ENCODE peak calls at places on chromosomes 4 and X, in six cellular contexts. One of them, this sample, is unnamed.

GRCh38 chrX:29662759-29663503 is 552.4 kb upstream of the MAGEB2 start:
- DNase-seq in anterior cingulate cortex: no peak
- DNase-seq in AG10803: peak
- DNase-seq in AG09319: peak
- DNase-seq in sciatic nerve: no peak
- DNase-seq in WERI-Rb-1: no peak
- DNase-seq in this sample: no peak

GRCh38 chr4:179116581-179116980 is 1674.3 kb upstream of the AGA start:
- DNase-seq in sciatic nerve: no peak
- DNase-seq in AG10803: no peak
- DNase-seq in anterior cingulate cortex: no peak
- DNase-seq in AG09319: no peak
- DNase-seq in WERI-Rb-1: no peak
- DNase-seq in this sample: no peak

GRCh38 chrX:74925210-74926088 is at the start of gene NEXMIF:
- DNase-seq in anterior cingulate cortex: peak
- DNase-seq in AG09319: no peak
- DNase-seq in WERI-Rb-1: peak
- DNase-seq in sciatic nerve: peak
- DNase-seq in AG10803: peak
- DNase-seq in this sample: no peak

GRCh38 chr4:14810121-14810520 is 192.2 kb upstream of the CPEB2 start:
- DNase-seq in anterior cingulate cortex: no peak
- DNase-seq in sciatic nerve: no peak
- DNase-seq in AG10803: no peak
- DNase-seq in AG09319: no peak
- DNase-seq in WERI-Rb-1: no peak
- DNase-seq in this sample: no peak

GRCh38 chr4:150229538-150229937 is 151.3 kb downstream of the DCLK2 start:
- DNase-seq in AG10803: peak
- DNase-seq in anterior cingulate cortex: no peak
- DNase-seq in AG09319: no peak
- DNase-seq in sciatic nerve: no peak
- DNase-seq in WERI-Rb-1: no peak
- DNase-seq in this sample: no peak

GRCh38 chr4:147924604-147925412 is 192.9 kb downstream of the ARHGAP10 start:
- DNase-seq in AG09319: no peak
- DNase-seq in WERI-Rb-1: peak
- DNase-seq in anterior cingulate cortex: peak
- DNase-seq in AG10803: peak
- DNase-seq in sciatic nerve: no peak
- DNase-seq in this sample: no peak

GRCh38 chrX:48626401-48627298 is 29.4 kb downstream of the WDR13 start:
- DNase-seq in WERI-Rb-1: no peak
- DNase-seq in sciatic nerve: no peak
- DNase-seq in anterior cingulate cortex: no peak
- DNase-seq in AG10803: no peak
- DNase-seq in AG09319: no peak
- DNase-seq in this sample: no peak

GRCh38 chr4:165360041-165360782 is 18.6 kb upstream of the CPE start:
- DNase-seq in AG10803: peak
- DNase-seq in AG09319: no peak
- DNase-seq in sciatic nerve: no peak
- DNase-seq in anterior cingulate cortex: no peak
- DNase-seq in WERI-Rb-1: no peak
- DNase-seq in this sample: no peak

GRCh38 chrX:54999717-55000598 is at the start of gene APEX2:
- DNase-seq in sciatic nerve: peak
- DNase-seq in anterior cingulate cortex: peak
- DNase-seq in WERI-Rb-1: peak
- DNase-seq in AG09319: peak
- DNase-seq in AG10803: peak
- DNase-seq in this sample: peak

GRCh38 chr4:104393649-104394048 is 101.0 kb downstream of the CXXC4 start:
- DNase-seq in anterior cingulate cortex: no peak
- DNase-seq in AG10803: no peak
- DNase-seq in WERI-Rb-1: no peak
- DNase-seq in sciatic nerve: no peak
- DNase-seq in AG09319: no peak
- DNase-seq in this sample: no peak

GRCh38 chr4:96519291-96519690 is 679.4 kb downstream of the PDHA2 start:
- DNase-seq in anterior cingulate cortex: no peak
- DNase-seq in AG09319: no peak
- DNase-seq in sciatic nerve: no peak
- DNase-seq in AG10803: no peak
- DNase-seq in WERI-Rb-1: no peak
- DNase-seq in this sample: no peak

GRCh38 chr4:141486375-141486997 is 149.9 kb upstream of the IL15 start:
- DNase-seq in sciatic nerve: no peak
- DNase-seq in AG09319: no peak
- DNase-seq in anterior cingulate cortex: no peak
- DNase-seq in WERI-Rb-1: no peak
- DNase-seq in AG10803: peak
- DNase-seq in this sample: no peak

GRCh38 chr4:113371061-113371460 is 321.6 kb downstream of the ANK2 start:
- DNase-seq in AG10803: no peak
- DNase-seq in WERI-Rb-1: no peak
- DNase-seq in sciatic nerve: no peak
- DNase-seq in anterior cingulate cortex: no peak
- DNase-seq in AG09319: no peak
- DNase-seq in this sample: no peak

GRCh38 chrX:49268702-49269009 is 937 bp upstream of the PPP1R3F start:
- DNase-seq in WERI-Rb-1: no peak
- DNase-seq in anterior cingulate cortex: no peak
- DNase-seq in sciatic nerve: no peak
- DNase-seq in AG09319: no peak
- DNase-seq in AG10803: no peak
- DNase-seq in this sample: no peak

GRCh38 chr4:35465096-35465495 is 779.2 kb downstream of the ARAP2 start:
- DNase-seq in AG10803: no peak
- DNase-seq in anterior cingulate cortex: no peak
- DNase-seq in AG09319: no peak
- DNase-seq in sciatic nerve: no peak
- DNase-seq in WERI-Rb-1: no peak
- DNase-seq in this sample: no peak

GRCh38 chrX:109886122-109886761 is 116.7 kb upstream of the TMEM164 start:
- DNase-seq in AG10803: peak
- DNase-seq in AG09319: peak
- DNase-seq in WERI-Rb-1: peak
- DNase-seq in sciatic nerve: no peak
- DNase-seq in anterior cingulate cortex: peak
- DNase-seq in this sample: no peak

GRCh38 chr4:141675384-141675783 is 39.0 kb downstream of the IL15 start:
- DNase-seq in AG09319: no peak
- DNase-seq in WERI-Rb-1: no peak
- DNase-seq in AG10803: no peak
- DNase-seq in sciatic nerve: no peak
- DNase-seq in anterior cingulate cortex: no peak
- DNase-seq in this sample: no peak

GRCh38 chrX:8245411-8245810 is 74.3 kb upstream of the VCX2 start:
- DNase-seq in anterior cingulate cortex: no peak
- DNase-seq in AG10803: no peak
- DNase-seq in WERI-Rb-1: no peak
- DNase-seq in sciatic nerve: no peak
- DNase-seq in AG09319: no peak
- DNase-seq in this sample: no peak

GRCh38 chrX:72461766-72462165 is 110.9 kb downstream of the HDAC8 start:
- DNase-seq in AG10803: no peak
- DNase-seq in sciatic nerve: no peak
- DNase-seq in anterior cingulate cortex: no peak
- DNase-seq in AG09319: no peak
- DNase-seq in WERI-Rb-1: no peak
- DNase-seq in this sample: no peak

GRCh38 chrX:154840856-154841255 is 6.4 kb upstream of the SMIM9 start:
- DNase-seq in AG09319: peak
- DNase-seq in anterior cingulate cortex: no peak
- DNase-seq in sciatic nerve: no peak
- DNase-seq in AG10803: peak
- DNase-seq in WERI-Rb-1: no peak
- DNase-seq in this sample: no peak

GRCh38 chr4:101258782-101259353 is 88.5 kb downstream of the PPP3CA start:
- DNase-seq in anterior cingulate cortex: no peak
- DNase-seq in WERI-Rb-1: no peak
- DNase-seq in sciatic nerve: no peak
- DNase-seq in AG10803: peak
- DNase-seq in AG09319: no peak
- DNase-seq in this sample: no peak

GRCh38 chr4:73451978-73452747 is 16.1 kb downstream of the AFP start:
- DNase-seq in AG10803: peak
- DNase-seq in AG09319: no peak
- DNase-seq in WERI-Rb-1: no peak
- DNase-seq in sciatic nerve: no peak
- DNase-seq in anterior cingulate cortex: no peak
- DNase-seq in this sample: no peak

GRCh38 chrX:80022363-80023031 is 7.9 kb downstream of the TBX22 start:
- DNase-seq in AG09319: no peak
- DNase-seq in sciatic nerve: no peak
- DNase-seq in WERI-Rb-1: no peak
- DNase-seq in anterior cingulate cortex: no peak
- DNase-seq in AG10803: no peak
- DNase-seq in this sample: no peak

GRCh38 chr4:106588906-106589305 is 220.3 kb upstream of the GIMD1 start:
- DNase-seq in anterior cingulate cortex: no peak
- DNase-seq in AG10803: peak
- DNase-seq in sciatic nerve: no peak
- DNase-seq in WERI-Rb-1: no peak
- DNase-seq in AG09319: no peak
- DNase-seq in this sample: no peak

GRCh38 chr4:19857405-19857804 is 394.3 kb upstream of the SLIT2 start:
- DNase-seq in WERI-Rb-1: no peak
- DNase-seq in AG09319: no peak
- DNase-seq in sciatic nerve: no peak
- DNase-seq in anterior cingulate cortex: no peak
- DNase-seq in AG10803: no peak
- DNase-seq in this sample: no peak

GRCh38 chrX:107672955-107673378 is 44.7 kb downstream of the PRPS1 start:
- DNase-seq in WERI-Rb-1: peak
- DNase-seq in AG09319: no peak
- DNase-seq in anterior cingulate cortex: peak
- DNase-seq in sciatic nerve: peak
- DNase-seq in AG10803: peak
- DNase-seq in this sample: peak

GRCh38 chr4:67546971-67547370 is 1.7 kb upstream of the CENPC start:
- DNase-seq in sciatic nerve: no peak
- DNase-seq in anterior cingulate cortex: no peak
- DNase-seq in AG09319: no peak
- DNase-seq in AG10803: no peak
- DNase-seq in WERI-Rb-1: no peak
- DNase-seq in this sample: no peak

GRCh38 chr4:153969542-153969941 is 180.7 kb upstream of the SFRP2 start:
- DNase-seq in WERI-Rb-1: no peak
- DNase-seq in AG10803: peak
- DNase-seq in anterior cingulate cortex: no peak
- DNase-seq in sciatic nerve: no peak
- DNase-seq in AG09319: no peak
- DNase-seq in this sample: no peak

GRCh38 chr4:135741583-135741982 is 1540.0 kb upstream of the PABPC4L start:
- DNase-seq in AG09319: no peak
- DNase-seq in AG10803: no peak
- DNase-seq in WERI-Rb-1: no peak
- DNase-seq in anterior cingulate cortex: no peak
- DNase-seq in sciatic nerve: no peak
- DNase-seq in this sample: no peak

GRCh38 chr4:113539408-113539807 is 222.1 kb downstream of the CAMK2D start:
- DNase-seq in anterior cingulate cortex: no peak
- DNase-seq in WERI-Rb-1: no peak
- DNase-seq in AG09319: no peak
- DNase-seq in AG10803: peak
- DNase-seq in sciatic nerve: no peak
- DNase-seq in this sample: no peak

This sample was measured in Right ventricle myocardium inferior.